ENCODE peak calls at places on chromosomes 5 and 9, in six cellular contexts. T is stimulated activated CD4-positive, alpha-beta T cell treated with anti-CD3 and anti-CD28 coated beads, Interleukin-1b, Interleukin-23, amount 100 ng/mL, for 4 hours; I is smooth muscle cell of the brain vasculature; Z is GDM1; Y is fibroblast of the conjunctiva; D is mesenchymal stem cell. A is an unnamed sample.

GRCh38 chr5:168315991-168316578 is 24.6 kb downstream of the WWC1 start:
- DNase-seq in T (no peak), D (no peak), I (no peak), Z (no peak), Y (no peak), A (no peak)

GRCh38 chr9:129239946-129240490 is 62.0 kb upstream of the IER5L start:
- DNase-seq in Y (no peak), I (no peak), Z (no peak), T (no peak), D (no peak), A (no peak)

GRCh38 chr9:109751253-109751652 is 28.7 kb upstream of the PALM2AKAP2 start:
- DNase-seq in T (no peak), Y (no peak), D (no peak), I (peak; percentile 86), Z (no peak), A (no peak)

GRCh38 chr5:8057764-8058163 is 188.8 kb downstream of the MTRR start:
- DNase-seq in D (no peak), Z (no peak), T (no peak), Y (peak; percentile 2), I (no peak), A (no peak)

GRCh38 chr5:16568875-16569580 is 47.8 kb downstream of the RETREG1 start:
- DNase-seq in D (no peak), Z (no peak), Y (no peak), T (no peak), I (no peak), A (peak; percentile 31)

GRCh38 chr9:90964101-90965020 is 162.7 kb downstream of the SYK start:
- DNase-seq in Y (no peak), D (peak; percentile 54), T (no peak), Z (no peak), I (no peak), A (no peak)

GRCh38 chr5:35877655-35878054 is 21.0 kb downstream of the IL7R start:
- DNase-seq in Z (no peak), Y (no peak), D (peak; percentile 46), I (no peak), T (no peak), A (no peak)

GRCh38 chr9:123399803-123400378 is 43.9 kb downstream of the CRB2 start:
- DNase-seq in T (peak; percentile 7), I (no peak), D (no peak), Z (no peak), Y (no peak), A (no peak)

GRCh38 chr9:107174441-107174840 is 108.6 kb upstream of the RAD23B start:
- DNase-seq in Y (no peak), Z (no peak), T (no peak), I (no peak), D (peak; percentile 68), A (no peak)

GRCh38 chr9:93657331-93658111 is 81.1 kb downstream of the PHF2 start:
- DNase-seq in Y (no peak), Z (no peak), D (no peak), T (no peak), I (no peak), A (no peak)

GRCh38 chr9:36834736-36835135 is 199.3 kb downstream of the PAX5 start:
- DNase-seq in T (no peak), D (no peak), I (no peak), Y (no peak), Z (no peak), A (no peak)

GRCh38 chr9:26260238-26260637 is 582.0 kb upstream of the TUSC1 start:
- DNase-seq in Y (no peak), D (peak; percentile 26), Z (no peak), T (no peak), I (no peak), A (no peak)

GRCh38 chr9:136668983-136669790 is 6.5 kb downstream of the EGFL7 start:
- DNase-seq in Z (no peak), T (no peak), D (no peak), Y (no peak), I (no peak), A (no peak)

GRCh38 chr5:171309526-171310333 is 682 bp downstream of the TLX3 start:
- DNase-seq in I (no peak), Y (no peak), Z (no peak), D (no peak), T (no peak), A (no peak)

GRCh38 chr5:82018462-82018861 is 46.6 kb downstream of the ATG10 start:
- DNase-seq in T (no peak), D (peak; percentile 52), I (no peak), Y (no peak), Z (peak; percentile 84), A (no peak)

GRCh38 chr9:4138180-4138579 is 161.7 kb downstream of the GLIS3 start:
- DNase-seq in I (no peak), Y (no peak), Z (no peak), T (no peak), D (peak; percentile 23), A (no peak)

GRCh38 chr9:90979138-90979551 is 177.5 kb downstream of the SYK start:
- DNase-seq in I (no peak), T (no peak), Y (no peak), Z (no peak), D (no peak), A (no peak)

GRCh38 chr5:78659714-78660113 is 11.1 kb upstream of the LHFPL2 start:
- DNase-seq in Z (no peak), D (no peak), I (no peak), Y (no peak), T (no peak), A (no peak)

GRCh38 chr5:118651002-118651401 is 337.3 kb downstream of the DTWD2 start:
- DNase-seq in I (no peak), D (no peak), T (no peak), Z (no peak), Y (no peak), A (no peak)

GRCh38 chr9:3794005-3794404 is 268.2 kb upstream of the RFX3 start:
- DNase-seq in Y (no peak), D (peak; percentile 8), I (no peak), T (no peak), Z (no peak), A (no peak)

GRCh38 chr5:172772112-172772906 is 1.3 kb upstream of the DUSP1 start:
- DNase-seq in T (peak; percentile 66), I (peak; percentile 85), D (peak; percentile 99), Z (peak; percentile 76), Y (peak; percentile 94), A (peak; percentile 88)

GRCh38 chr9:122526602-122527001 is 491 bp downstream of the OR1N1 start:
- DNase-seq in I (no peak), Z (no peak), T (no peak), D (no peak), Y (no peak), A (no peak)

GRCh38 chr9:134284273-134284672 is 42.0 kb upstream of the RXRA start:
- DNase-seq in Y (no peak), Z (no peak), I (no peak), D (no peak), T (no peak), A (no peak)

GRCh38 chr5:76766746-76767145 is 50.8 kb downstream of the F2R start:
- DNase-seq in Y (no peak), Z (no peak), I (no peak), T (no peak), D (peak; percentile 36), A (no peak)

GRCh38 chr9:98256632-98257218 is 1.3 kb upstream of the TBC1D2 start:
- DNase-seq in D (no peak), Y (no peak), Z (no peak), T (peak; percentile 13), I (no peak), A (no peak)

GRCh38 chr5:176639981-176640380 is 7.3 kb upstream of the TSPAN17 start:
- DNase-seq in D (no peak), T (no peak), Z (no peak), I (no peak), Y (peak; percentile 33), A (peak; percentile 46)

A was measured in GM04504.